ENCODE peak calls at places on chromosome 18, in six cellular contexts. F, K, V, P, B and Z are unnamed samples.

GRCh38 chr18:42563995-42564394 is 551.5 kb downstream of the RIT2 start:
- DNase-seq in F (no peak), K (no peak), V (no peak), P (no peak), B (no peak), Z (no peak)

GRCh38 chr18:39318462-39318861 is 1752.9 kb upstream of the CELF4 start:
- DNase-seq in F (no peak), K (no peak), V (no peak), P (no peak), B (no peak), Z (no peak)

GRCh38 chr18:54191352-54191751 is 33.1 kb downstream of the MBD2 start:
- DNase-seq in F (no peak), K (no peak), V (no peak), P (no peak), B (no peak), Z (no peak)

GRCh38 chr18:45870419-45870818 is 44.9 kb downstream of the SIGLEC15 start:
- DNase-seq in F (no peak), K (no peak), V (no peak), P (no peak), B (no peak), Z (no peak)

GRCh38 chr18:10035306-10035991 is 121.6 kb downstream of the VAPA start:
- DNase-seq in F (peak), K (no peak), V (no peak), P (peak), B (no peak), Z (no peak)

GRCh38 chr18:77206676-77207370 is 42.8 kb upstream of the GALR1 start:
- DNase-seq in F (peak), K (peak), V (no peak), P (no peak), B (no peak), Z (peak)

GRCh38 chr18:59893971-59894370 is 5.8 kb upstream of the PMAIP1 start:
- DNase-seq in F (no peak), K (no peak), V (no peak), P (no peak), B (no peak), Z (no peak)

GRCh38 chr18:62659698-62660097 is 55.6 kb upstream of the PHLPP1 start:
- DNase-seq in F (no peak), K (no peak), V (no peak), P (no peak), B (no peak), Z (no peak)

GRCh38 chr18:10490401-10491289 is 35.2 kb upstream of the NAPG start:
- DNase-seq in F (no peak), K (no peak), V (no peak), P (no peak), B (no peak), Z (no peak)

GRCh38 chr18:67766930-67767329 is 250.4 kb upstream of the DSEL start:
- DNase-seq in F (peak), K (peak), V (peak), P (no peak), B (no peak), Z (peak)

GRCh38 chr18:68915066-68915465 is 117.2 kb downstream of the CCDC102B start:
- DNase-seq in F (no peak), K (no peak), V (no peak), P (no peak), B (no peak), Z (no peak)

GRCh38 chr18:54950221-54950620 is 9.0 kb downstream of the CCDC68 start:
- DNase-seq in F (no peak), K (no peak), V (no peak), P (peak), B (no peak), Z (no peak)

GRCh38 chr18:49548266-49548665 is 13.6 kb upstream of the LIPG start:
- DNase-seq in F (peak), K (peak), V (no peak), P (no peak), B (no peak), Z (peak)

GRCh38 chr18:32438173-32438572 is 32.5 kb downstream of the GAREM1 start:
- DNase-seq in F (no peak), K (no peak), V (no peak), P (no peak), B (peak), Z (no peak)

GRCh38 chr18:25247725-25248124 is 104.2 kb downstream of the ZNF521 start:
- DNase-seq in F (peak), K (peak), V (peak), P (no peak), B (no peak), Z (no peak)

GRCh38 chr18:46211816-46212215 is 107.6 kb downstream of the HAUS1 start:
- DNase-seq in F (no peak), K (peak), V (peak), P (no peak), B (no peak), Z (peak)

GRCh38 chr18:995641-996040 is 91.0 kb downstream of the ADCYAP1 start:
- DNase-seq in F (peak), K (peak), V (peak), P (no peak), B (no peak), Z (peak)

GRCh38 chr18:23131693-23132319 is 3.5 kb upstream of the CABLES1 start:
- DNase-seq in F (peak), K (peak), V (peak), P (peak), B (no peak), Z (peak)

GRCh38 chr18:69326094-69326493 is 74.6 kb upstream of the DOK6 start:
- DNase-seq in F (no peak), K (no peak), V (no peak), P (no peak), B (no peak), Z (peak)

GRCh38 chr18:10067670-10068659 is 154.1 kb downstream of the VAPA start:
- DNase-seq in F (no peak), K (no peak), V (no peak), P (no peak), B (no peak), Z (peak)

GRCh38 chr18:11323359-11323819 is 174.0 kb upstream of the PIEZO2 start:
- DNase-seq in F (peak), K (peak), V (no peak), P (peak), B (no peak), Z (peak)

GRCh38 chr18:49241852-49242251 is 218.6 kb downstream of the DYM start:
- DNase-seq in F (peak), K (peak), V (no peak), P (no peak), B (no peak), Z (peak)

GRCh38 chr18:56890632-56891031 is 239.5 kb downstream of the WDR7 start:
- DNase-seq in F (peak), K (peak), V (peak), P (no peak), B (no peak), Z (peak)

GRCh38 chr18:28422577-28422976 is 245.6 kb upstream of the CDH2 start:
- DNase-seq in F (no peak), K (no peak), V (no peak), P (no peak), B (no peak), Z (no peak)
- H3K4me3 ChIP-seq in F (no peak), K (no peak), V (no peak), P (no peak), B (no peak), Z (peak)

DNA sequence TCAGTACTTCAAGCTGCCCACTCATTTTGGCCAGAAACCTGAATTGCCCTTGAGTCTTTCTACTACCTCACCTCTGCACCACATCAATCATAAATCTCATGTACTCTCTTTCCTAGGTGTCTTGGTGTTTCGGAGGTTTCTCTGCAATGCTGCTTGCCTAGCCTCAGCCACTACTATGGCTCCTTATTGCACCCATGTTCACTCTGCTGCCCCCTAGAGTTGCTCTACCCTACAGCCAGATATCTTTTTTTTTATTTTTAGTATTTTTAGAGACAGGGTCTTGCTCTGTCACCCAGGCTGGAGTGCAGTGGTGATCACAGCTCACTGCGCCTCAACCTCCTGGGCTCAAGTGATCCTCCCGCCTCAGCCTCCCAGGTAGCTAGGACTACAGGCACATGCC is 413.0 kb downstream of the PTPRM start:
- DNase-seq in F (no peak), K (no peak), V (no peak), P (no peak), B (no peak), Z (no peak)
- TF ChIP-seq CTCF in F (no peak), K (peak), V (no peak), P (no peak), B (peak), Z (peak)

GRCh38 chr18:50970006-50970405 is 2.2 kb downstream of the ELAC1 start:
- DNase-seq in F (no peak), K (no peak), V (no peak), P (peak), B (peak), Z (no peak)

GRCh38 chr18:50973367-50974126 is 5.7 kb downstream of the ELAC1 start:
- DNase-seq in F (peak), K (peak), V (no peak), P (no peak), B (no peak), Z (peak)

GRCh38 chr18:50967714-50968661 is at the start of gene ELAC1:
- DNase-seq in F (peak), K (peak), V (peak), P (peak), B (peak), Z (peak)

DNA sequence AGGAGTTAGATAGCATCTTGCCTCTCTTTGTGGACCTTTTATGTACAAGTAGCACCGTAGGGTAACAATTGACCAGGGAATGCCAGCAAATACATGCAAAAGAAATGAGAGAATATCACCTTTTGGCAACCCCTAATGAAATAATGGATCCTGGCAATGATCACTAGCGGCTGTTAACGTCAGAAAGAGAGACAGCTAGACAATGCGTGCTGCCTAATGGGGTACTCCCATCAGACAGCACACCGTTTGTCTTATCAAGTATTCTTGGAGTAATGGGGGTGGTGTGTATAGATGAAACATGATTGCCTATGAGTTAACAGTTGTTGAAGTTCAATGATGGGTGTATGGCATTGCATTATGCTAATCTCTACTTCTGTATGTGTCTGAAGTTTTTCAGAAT is 1.6 kb downstream of the ELAC1 start:
- DNase-seq in F (no peak), K (no peak), V (no peak), P (no peak), B (no peak), Z (no peak)
- H3K4me3 ChIP-seq in F (no peak), K (peak), V (no peak), P (peak), B (no peak), Z (no peak)

GRCh38 chr18:21389283-21389682 is 147.3 kb downstream of the GREB1L start:
- DNase-seq in F (no peak), K (no peak), V (no peak), P (no peak), B (no peak), Z (no peak)
- TF ChIP-seq CTCF in F (peak), K (no peak), V (no peak), P (no peak), B (peak), Z (peak)

GRCh38 chr18:44638141-44638540 is 42.5 kb upstream of the SETBP1 start:
- DNase-seq in F (no peak), K (no peak), V (no peak), P (no peak), B (no peak), Z (no peak)
- H3K4me3 ChIP-seq in F (no peak), K (no peak), V (no peak), P (no peak), B (no peak), Z (no peak)

DNA sequence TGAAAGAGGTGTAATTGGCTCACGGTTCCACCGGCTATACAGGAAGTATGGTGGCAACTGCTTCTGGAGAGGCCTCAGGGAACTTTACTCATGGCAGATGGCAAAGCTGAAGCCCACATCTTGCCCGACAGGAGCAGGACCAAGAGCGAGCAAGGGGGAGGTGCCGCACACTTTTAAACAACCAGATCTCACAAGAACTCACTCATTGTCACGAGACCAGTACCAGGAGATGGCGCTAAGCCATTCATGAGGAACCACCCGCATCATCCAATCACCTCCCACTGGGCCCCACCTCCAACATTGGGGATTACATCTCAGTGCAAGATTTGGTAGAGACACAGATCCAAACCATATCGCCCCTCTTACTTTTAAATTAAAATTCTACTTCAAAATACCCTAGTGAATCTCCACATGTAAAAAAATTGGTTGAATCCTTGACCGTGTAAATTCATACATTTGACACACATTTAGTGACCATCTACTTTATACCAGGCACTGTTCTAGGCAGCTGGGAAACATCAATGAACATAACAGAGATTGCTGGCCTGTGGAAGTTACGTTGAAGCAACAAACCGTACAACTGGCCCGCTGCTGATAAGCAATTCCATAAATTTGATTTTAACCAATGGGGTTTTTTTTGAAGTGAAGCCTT is 87.6 kb downstream of the ALPK2 start:
- DNase-seq in F (no peak), K (no peak), V (no peak), P (no peak), B (no peak), Z (no peak)
- TF ChIP-seq CTCF in F (peak), K (no peak), V (peak), P (no peak), B (peak), Z (peak)

DNA sequence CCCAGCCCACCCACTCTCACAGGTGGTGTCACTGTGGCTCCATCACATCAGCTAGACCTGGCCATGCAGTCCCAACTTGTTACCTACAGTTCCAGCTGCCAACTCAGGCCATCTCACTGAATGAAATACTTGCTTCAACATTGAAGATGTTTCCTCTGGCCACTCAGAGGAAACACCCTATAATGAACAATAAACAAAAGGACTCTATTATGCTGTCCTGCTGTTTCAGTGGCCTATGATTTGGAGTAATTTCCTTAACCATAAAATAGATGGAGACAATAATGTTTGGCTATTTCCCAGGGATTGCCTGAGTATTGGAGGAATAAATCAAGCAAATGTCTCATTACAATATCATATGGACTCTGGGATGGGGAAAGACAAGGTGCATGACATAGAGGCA is 134.3 kb downstream of the TGIF1 start:
- DNase-seq in F (no peak), K (no peak), V (no peak), P (no peak), B (no peak), Z (no peak)
- H3K4me3 ChIP-seq in F (no peak), K (no peak), V (no peak), P (no peak), B (no peak), Z (no peak)

GRCh38 chr18:78696698-78697435 is 282.8 kb upstream of the SALL3 start:
- DNase-seq in F (no peak), K (no peak), V (no peak), P (no peak), B (no peak), Z (no peak)
- TF ChIP-seq CTCF in F (no peak), K (no peak), V (no peak), P (no peak), B (no peak), Z (no peak)

DNA sequence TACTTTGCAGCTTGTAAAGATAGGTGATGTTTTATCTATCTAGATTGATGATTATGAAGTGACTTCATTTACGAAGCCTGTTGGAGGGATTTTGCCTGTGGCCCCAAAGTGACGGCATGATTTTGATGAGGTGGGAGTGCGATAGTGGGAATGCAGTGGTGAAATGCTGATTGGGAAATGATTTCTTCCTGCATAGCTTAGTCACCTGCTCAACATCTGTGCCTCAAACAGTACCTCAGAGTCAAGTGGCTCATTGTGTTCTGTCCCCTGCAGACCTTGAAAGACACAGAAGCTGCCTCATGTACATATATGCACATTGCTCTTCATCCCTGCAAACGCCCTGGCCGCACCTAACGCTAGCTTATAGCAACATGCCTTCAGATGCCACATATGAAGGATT is 201.2 kb downstream of the TPGS2 start:
- DNase-seq in F (peak), K (no peak), V (no peak), P (no peak), B (no peak), Z (peak)
- H3K4me3 ChIP-seq in F (no peak), K (no peak), V (no peak), P (no peak), B (no peak), Z (no peak)